ENCODE peak calls at places on chromosome 15, in eight cellular contexts. V is stomach; B is colonic mucosa; M is CD4-positive, CD25-positive, alpha-beta regulatory T cell; J is CD8-positive, alpha-beta T cell; Y is endodermal cell; F is pancreas; S is fibroblast of lung. Q is an unnamed sample. For H3K36me3 and H3K4me1, the result is how much of the 10 kb centered on the place peaks cover.

GRCh38 chr15:51377038-51377761 is 35.7 kb downstream of the GLDN start:
- DNase-seq in V (no peak), B (no peak), M (no peak), J (no peak), Y (no peak), F (no peak), S (peak), Q (no peak)

GRCh38 chr15:51200791-51201190 is 106.1 kb upstream of the TNFAIP8L3 start:
- DNase-seq in V (no peak), B (no peak), M (no peak), J (no peak), Y (no peak), F (no peak), S (no peak), Q (no peak)

GRCh38 chr15:58469432-58470353 is 37.9 kb downstream of the LIPC start:
- DNase-seq in V (peak), B (peak), M (no peak), J (no peak), Y (peak), F (no peak), S (peak), Q (no peak)

GRCh38 chr15:62878070-62878469 is 164.5 kb upstream of the TPM1 start:
- DNase-seq in V (no peak), B (no peak), M (no peak), J (no peak), Y (peak), F (peak), S (no peak), Q (no peak)

GRCh38 chr15:66886241-66886675 is 179.1 kb upstream of the SMAD3 start:
- DNase-seq in V (no peak), B (peak), M (no peak), J (no peak), Y (peak), F (no peak), S (no peak), Q (peak)

GRCh38 chr15:70375006-70375409 is 277.3 kb upstream of the TLE3 start:
- DNase-seq in V (no peak), B (no peak), M (no peak), J (no peak), Y (peak), F (no peak), S (peak), Q (no peak)

GRCh38 chr15:27820232-27820631 is 278.9 kb downstream of the OCA2 start:
- DNase-seq in V (no peak), B (no peak), M (no peak), J (no peak), Y (no peak), F (no peak), S (peak), Q (no peak)

GRCh38 chr15:58515807-58516206 is 84.0 kb downstream of the LIPC start:
- DNase-seq in V (no peak), B (no peak), M (no peak), J (no peak), Y (peak), F (no peak), S (no peak), Q (no peak)

GRCh38 chr15:72782993-72783562 is 480 bp downstream of the ADPGK start:
- DNase-seq in V (peak), B (peak), M (peak), J (peak), Y (peak), F (no peak), S (no peak), Q (no peak)

GRCh38 chr15:32657198-32657886 is 15.8 kb downstream of the SCG5 start:
- DNase-seq in V (peak), B (no peak), M (no peak), J (no peak), Y (no peak), F (peak), S (no peak), Q (no peak)

GRCh38 chr15:35126236-35126635 is 41.1 kb upstream of the NANOGP8 start:
- DNase-seq in V (no peak), B (no peak), M (no peak), J (no peak), Y (no peak), F (no peak), S (no peak), Q (no peak)

GRCh38 chr15:33292718-33293307 is 18.0 kb upstream of the RYR3 start:
- DNase-seq in V (peak), B (peak), M (peak), J (no peak), Y (peak), F (peak), S (peak), Q (no peak)

GRCh38 chr15:63499611-63500010 is 4.8 kb upstream of the USP3 start:
- DNase-seq in V (no peak), B (no peak), M (no peak), J (no peak), Y (no peak), F (no peak), S (no peak), Q (no peak)

GRCh38 chr15:39882602-39883001 is 37.5 kb downstream of the GPR176 start:
- DNase-seq in V (no peak), B (no peak), M (no peak), J (no peak), Y (no peak), F (no peak), S (no peak), Q (no peak)
- H3K36me3 ChIP-seq in V (under half), B (under half), M (under half), J (under half), Y (under half), F (under half), S (under half), Q (under half)

GRCh38 chr15:68638953-68639500 is 60.2 kb downstream of the CORO2B start:
- DNase-seq in V (no peak), B (no peak), M (no peak), J (no peak), Y (no peak), F (no peak), S (peak), Q (no peak)
- H3K27ac ChIP-seq in V (no peak), B (no peak), M (no peak), J (no peak), Y (no peak), F (no peak), S (peak), Q (peak)

DNA sequence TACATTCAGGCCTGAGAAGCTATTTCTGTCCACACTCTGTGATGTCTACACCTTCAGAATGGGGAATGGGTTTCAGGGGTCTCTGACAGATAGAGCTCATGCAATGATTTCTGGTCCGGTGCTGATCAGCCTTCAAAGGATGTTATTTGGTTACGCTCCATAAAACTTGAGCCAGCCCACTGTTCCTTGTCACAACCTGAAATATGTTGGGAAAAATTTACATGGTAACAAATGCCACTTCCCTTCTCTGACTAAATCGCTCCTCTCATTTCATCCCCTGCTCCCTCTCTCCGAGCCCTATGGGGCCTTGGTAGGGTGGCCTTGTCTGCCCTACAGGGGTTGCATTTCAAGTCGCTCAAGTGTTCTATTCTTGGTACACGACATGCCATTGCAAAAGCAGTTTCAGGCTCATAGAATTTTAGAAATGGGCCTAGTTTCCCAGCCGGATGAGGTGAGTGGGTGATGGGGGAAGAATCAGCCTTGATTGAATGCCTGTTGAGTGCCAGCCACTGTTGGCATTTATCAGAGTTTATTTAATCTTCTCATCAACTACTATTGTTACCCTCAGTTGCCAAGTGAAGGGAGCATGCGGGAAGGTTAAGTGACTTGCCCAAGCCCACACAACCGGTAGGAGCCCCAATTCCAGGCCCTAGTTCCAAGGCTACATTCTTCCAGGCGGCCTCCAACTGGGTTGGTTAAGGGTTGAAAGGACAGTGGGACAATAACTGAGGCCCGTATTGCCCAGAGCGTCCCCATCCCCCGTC is 1.0 kb upstream of the ABHD2 start:
- DNase-seq in V (no peak), B (no peak), M (no peak), J (no peak), Y (no peak), F (no peak), S (no peak), Q (no peak)
- H3K4me1 ChIP-seq in V (half or more), B (under half), M (under half), J (under half), Y (under half), F (under half), S (under half), Q (under half)

DNA sequence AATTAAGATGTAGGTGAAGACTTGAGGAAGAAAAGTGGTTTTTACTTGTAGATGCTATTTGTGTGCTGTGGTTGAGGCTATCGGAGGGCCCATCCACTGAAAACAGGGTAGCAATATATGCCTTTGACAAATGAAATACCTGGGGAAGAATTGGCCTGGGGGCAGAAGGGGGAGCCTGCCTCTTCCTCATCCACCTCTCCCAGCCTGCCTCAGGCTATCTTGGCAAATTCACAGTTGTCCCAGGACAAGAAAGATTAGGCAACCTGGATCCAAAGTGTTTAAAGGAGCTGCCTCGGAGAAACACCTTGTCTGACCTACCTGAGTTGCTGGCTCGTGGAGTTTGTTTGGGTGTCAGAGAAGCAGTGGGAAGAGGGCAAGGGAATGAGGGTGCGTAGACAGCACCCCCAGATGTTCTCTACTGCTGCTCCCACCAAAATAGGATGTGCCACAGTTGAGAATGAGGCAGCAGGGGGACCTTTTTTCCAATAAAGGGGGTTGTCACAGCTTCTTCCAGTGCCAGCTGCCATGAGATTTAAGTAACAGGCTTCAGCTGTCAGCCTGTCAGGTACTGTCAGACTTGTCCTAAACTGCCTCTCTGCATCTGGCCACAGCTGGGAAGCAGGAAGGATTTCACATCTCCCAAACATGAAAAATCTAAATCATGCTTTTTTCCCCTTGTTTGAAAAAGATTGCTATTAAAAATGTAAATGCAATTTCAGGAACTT is 9.2 kb downstream of the PLEKHO2 start:
- DNase-seq in V (no peak), B (no peak), M (no peak), J (no peak), Y (no peak), F (no peak), S (no peak), Q (no peak)
- H3K36me3 ChIP-seq in V (under half), B (under half), M (half or more), J (under half), Y (under half), F (under half), S (under half), Q (under half)

GRCh38 chr15:84001655-84002054 is 233.9 kb upstream of the GOLGA6L4 start:
- DNase-seq in V (no peak), B (no peak), M (no peak), J (no peak), Y (no peak), F (no peak), S (no peak), Q (no peak)

GRCh38 chr15:83993591-83993990 is 242.0 kb upstream of the GOLGA6L4 start:
- DNase-seq in V (no peak), B (no peak), M (no peak), J (no peak), Y (no peak), F (no peak), S (no peak), Q (no peak)

GRCh38 chr15:83999396-84000120 is 236.0 kb upstream of the GOLGA6L4 start:
- DNase-seq in V (no peak), B (no peak), M (no peak), J (no peak), Y (no peak), F (no peak), S (peak), Q (no peak)

GRCh38 chr15:84001037-84001436 is 234.5 kb upstream of the GOLGA6L4 start:
- DNase-seq in V (no peak), B (no peak), M (no peak), J (no peak), Y (no peak), F (no peak), S (no peak), Q (no peak)

GRCh38 chr15:83998486-83998885 is 237.1 kb upstream of the GOLGA6L4 start:
- DNase-seq in V (no peak), B (no peak), M (no peak), J (no peak), Y (no peak), F (no peak), S (peak), Q (no peak)
- H3K27ac ChIP-seq in V (no peak), B (no peak), M (no peak), J (no peak), Y (no peak), F (no peak), S (no peak), Q (no peak)

Q was measured in tibial artery.